ENCODE peak calls at places on chromosomes 4 and X, in four cellular contexts. One of them, this sample, is unnamed.
A peak's percentile ranks its signal among the peaks of the same experiment; 100 is the strongest.

GRCh38 chr4:82523179-82523578 is 38.6 kb downstream of the TMEM150C start:
- DNase-seq in HepG2: no peak
- DNase-seq in SJSA1: no peak
- DNase-seq in tibial nerve: no peak
- DNase-seq in this sample: no peak

GRCh38 chr4:4362991-4363697 is 23.8 kb upstream of the NSG1 start:
- DNase-seq in tibial nerve: no peak
- DNase-seq in SJSA1: no peak
- DNase-seq in HepG2: no peak
- DNase-seq in this sample: no peak

GRCh38 chr4:155582971-155583437 is 83.6 kb upstream of the GUCY1A1 start:
- DNase-seq in tibial nerve: no peak
- DNase-seq in HepG2: no peak
- DNase-seq in SJSA1: no peak
- DNase-seq in this sample: peak; percentile 44

GRCh38 chrX:43644124-43644701 is 11.9 kb upstream of the MAOA start:
- DNase-seq in SJSA1: peak; percentile 34
- DNase-seq in HepG2: no peak
- DNase-seq in tibial nerve: no peak
- DNase-seq in this sample: no peak

GRCh38 chr4:89056953-89057398 is at the start of gene FAM13A:
- DNase-seq in SJSA1: peak; percentile 82
- DNase-seq in tibial nerve: peak; percentile 92
- DNase-seq in HepG2: peak; percentile 12
- DNase-seq in this sample: peak; percentile 87

GRCh38 chrX:153844509-153845082 is 14.3 kb upstream of the PDZD4 start:
- DNase-seq in HepG2: no peak
- DNase-seq in tibial nerve: no peak
- DNase-seq in SJSA1: no peak
- DNase-seq in this sample: no peak

GRCh38 chr4:109275346-109275745 is 27.1 kb downstream of the COL25A1 start:
- DNase-seq in HepG2: no peak
- DNase-seq in tibial nerve: no peak
- DNase-seq in SJSA1: no peak
- DNase-seq in this sample: no peak

GRCh38 chr4:17111959-17112659 is 213.7 kb upstream of the LDB2 start:
- DNase-seq in SJSA1: peak; percentile 23
- DNase-seq in tibial nerve: peak; percentile 8
- DNase-seq in HepG2: peak; percentile 6
- DNase-seq in this sample: no peak

GRCh38 chr4:176837176-176837915 is 44.6 kb upstream of the VEGFC start:
- DNase-seq in SJSA1: no peak
- DNase-seq in tibial nerve: no peak
- DNase-seq in HepG2: no peak
- DNase-seq in this sample: no peak

GRCh38 chrX:101348452-101349222 is at the start of gene TIMM8A:
- DNase-seq in tibial nerve: peak; percentile 53
- DNase-seq in HepG2: peak; percentile 65
- DNase-seq in SJSA1: peak; percentile 74
- DNase-seq in this sample: peak; percentile 8

GRCh38 chr4:186844059-186844681 is 120.5 kb upstream of the FAT1 start:
- DNase-seq in HepG2: no peak
- DNase-seq in SJSA1: peak; percentile 90
- DNase-seq in tibial nerve: peak; percentile 27
- DNase-seq in this sample: peak; percentile 26

GRCh38 chr4:3010577-3010976 is 47.2 kb downstream of the GRK4 start:
- DNase-seq in tibial nerve: no peak
- DNase-seq in HepG2: no peak
- DNase-seq in SJSA1: no peak
- DNase-seq in this sample: no peak

GRCh38 chrX:31333181-31333831 is 261.5 kb upstream of the FTHL17 start:
- DNase-seq in HepG2: no peak
- DNase-seq in SJSA1: peak; percentile 84
- DNase-seq in tibial nerve: no peak
- DNase-seq in this sample: no peak

GRCh38 chr4:12538162-12538561 is 946.0 kb downstream of the RAB28 start:
- DNase-seq in HepG2: no peak
- DNase-seq in SJSA1: no peak
- DNase-seq in tibial nerve: no peak
- DNase-seq in this sample: no peak

GRCh38 chrX:48490661-48491060 is 14.7 kb downstream of the FTSJ1 start:
- DNase-seq in tibial nerve: no peak
- DNase-seq in HepG2: no peak
- DNase-seq in SJSA1: no peak
- DNase-seq in this sample: no peak

GRCh38 chr4:19675172-19675811 is 576.4 kb upstream of the SLIT2 start:
- DNase-seq in HepG2: no peak
- DNase-seq in SJSA1: no peak
- DNase-seq in tibial nerve: no peak
- DNase-seq in this sample: no peak

GRCh38 chr4:118775405-118775804 is 60.5 kb downstream of the SEC24D start:
- DNase-seq in HepG2: no peak
- DNase-seq in tibial nerve: no peak
- DNase-seq in SJSA1: no peak
- DNase-seq in this sample: no peak

GRCh38 chr4:94452476-94453300 is 946 bp downstream of the PDLIM5 start:
- DNase-seq in HepG2: peak; percentile 81
- DNase-seq in tibial nerve: peak; percentile 77
- DNase-seq in SJSA1: peak; percentile 72
- DNase-seq in this sample: peak; percentile 63

GRCh38 chr4:163137581-163137980 is 29.1 kb downstream of the NAF1 start:
- DNase-seq in SJSA1: no peak
- DNase-seq in tibial nerve: no peak
- DNase-seq in HepG2: no peak
- DNase-seq in this sample: no peak

GRCh38 chr4:26176621-26177121 is 144.1 kb upstream of the RBPJ start:
- DNase-seq in SJSA1: peak; percentile 1
- DNase-seq in HepG2: no peak
- DNase-seq in tibial nerve: no peak
- DNase-seq in this sample: no peak

GRCh38 chrX:1417921-1418875 is 26.3 kb upstream of the SLC25A6 start:
- DNase-seq in SJSA1: no peak
- DNase-seq in tibial nerve: no peak
- DNase-seq in HepG2: no peak
- DNase-seq in this sample: no peak

GRCh38 chrX:24777660-24778059 is 83.9 kb downstream of the POLA1 start:
- DNase-seq in HepG2: no peak
- DNase-seq in SJSA1: no peak
- DNase-seq in tibial nerve: no peak
- DNase-seq in this sample: no peak

GRCh38 chr4:2281575-2282343 is 19.9 kb upstream of the MXD4 start:
- DNase-seq in HepG2: no peak
- DNase-seq in SJSA1: no peak
- DNase-seq in tibial nerve: no peak
- DNase-seq in this sample: no peak

GRCh38 chr4:8473198-8473919 is 32.8 kb downstream of the TRMT44 start:
- DNase-seq in HepG2: no peak
- DNase-seq in tibial nerve: peak; percentile 9
- DNase-seq in SJSA1: no peak
- DNase-seq in this sample: no peak

GRCh38 chr4:168560184-168560834 is 63.5 kb downstream of the PALLD start:
- DNase-seq in SJSA1: no peak
- DNase-seq in tibial nerve: no peak
- DNase-seq in HepG2: no peak
- DNase-seq in this sample: peak; percentile 29

GRCh38 chrX:75582511-75582910 is 59.7 kb upstream of the ZDHHC15 start:
- DNase-seq in SJSA1: no peak
- DNase-seq in tibial nerve: no peak
- DNase-seq in HepG2: no peak
- DNase-seq in this sample: no peak

GRCh38 chr4:183257808-183258207 is 62.3 kb downstream of the CLDN22 start:
- DNase-seq in SJSA1: no peak
- DNase-seq in HepG2: no peak
- DNase-seq in tibial nerve: no peak
- DNase-seq in this sample: no peak

GRCh38 chr4:127574643-127575042 is 58.1 kb upstream of the INTU start:
- DNase-seq in SJSA1: no peak
- DNase-seq in tibial nerve: no peak
- DNase-seq in HepG2: no peak
- DNase-seq in this sample: no peak

GRCh38 chr4:6444587-6444986 is 27.8 kb downstream of the PPP2R2C start:
- DNase-seq in tibial nerve: no peak
- DNase-seq in HepG2: no peak
- DNase-seq in SJSA1: no peak
- DNase-seq in this sample: no peak

GRCh38 chrX:47446971-47447370 is 36.1 kb downstream of the ZNF41 start:
- DNase-seq in tibial nerve: no peak
- DNase-seq in HepG2: no peak
- DNase-seq in SJSA1: no peak
- DNase-seq in this sample: no peak

GRCh38 chr4:183256756-183257385 is 63.2 kb downstream of the CLDN22 start:
- DNase-seq in SJSA1: peak; percentile 53
- DNase-seq in HepG2: peak; percentile 40
- DNase-seq in tibial nerve: peak; percentile 49
- DNase-seq in this sample: no peak

GRCh38 chr4:178535939-178536579 is 1093.8 kb upstream of the AGA start:
- DNase-seq in SJSA1: no peak
- DNase-seq in HepG2: no peak
- DNase-seq in tibial nerve: no peak
- DNase-seq in this sample: no peak

GRCh38 chr4:78171482-78171881 is 114.4 kb downstream of the FRAS1 start:
- DNase-seq in HepG2: no peak
- DNase-seq in tibial nerve: no peak
- DNase-seq in SJSA1: no peak
- DNase-seq in this sample: no peak

GRCh38 chr4:78169728-78170127 is 112.6 kb downstream of the FRAS1 start:
- DNase-seq in SJSA1: no peak
- DNase-seq in tibial nerve: no peak
- DNase-seq in HepG2: no peak
- DNase-seq in this sample: no peak

GRCh38 chr4:78179188-78179587 is 122.1 kb downstream of the FRAS1 start:
- DNase-seq in SJSA1: no peak
- DNase-seq in tibial nerve: no peak
- DNase-seq in HepG2: no peak
- DNase-seq in this sample: no peak

DNA sequence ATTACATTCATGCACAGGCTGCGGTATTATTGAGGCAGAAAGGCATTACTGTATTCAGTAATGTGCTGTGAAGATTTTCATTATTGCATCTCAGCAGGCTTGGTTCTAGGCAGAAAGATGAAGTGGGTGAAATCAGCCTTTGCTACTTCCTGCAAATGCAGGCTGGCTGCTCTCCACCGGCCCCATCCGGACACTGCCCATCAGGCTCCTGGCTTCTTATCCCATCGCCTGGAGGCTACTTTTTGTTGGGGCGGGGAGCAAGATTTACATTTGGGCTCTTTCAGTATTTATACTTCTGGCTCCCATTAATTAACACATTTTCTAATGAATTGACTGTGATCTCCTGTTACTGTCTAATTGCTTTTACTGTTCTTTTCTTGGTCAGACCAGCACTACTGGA is 117.8 kb downstream of the FRAS1 start:
- DNase-seq in HepG2: no peak
- DNase-seq in SJSA1: no peak
- DNase-seq in tibial nerve: no peak
- DNase-seq in this sample: no peak
- H3K27me3 ChIP-seq in HepG2: no peaks in the 10 kb centered on the region
- H3K27me3 ChIP-seq in SJSA1: no peaks in the 10 kb centered on the region
- H3K27me3 ChIP-seq in tibial nerve: no peaks in the 10 kb centered on the region
- H3K27me3 ChIP-seq in this sample: no peaks in the 10 kb centered on the region

GRCh38 chrX:121084903-121085611 is 37.6 kb downstream of the GLUD2 start:
- DNase-seq in tibial nerve: no peak
- DNase-seq in SJSA1: no peak
- DNase-seq in HepG2: peak; percentile 42
- DNase-seq in this sample: no peak
- H3K27me3 ChIP-seq in tibial nerve: no peaks in the 10 kb centered on the region
- H3K27me3 ChIP-seq in SJSA1: no peaks in the 10 kb centered on the region
- H3K27me3 ChIP-seq in HepG2: no peaks in the 10 kb centered on the region
- H3K27me3 ChIP-seq in this sample: no peaks in the 10 kb centered on the region

GRCh38 chrX:40685352-40685918 is 38.1 kb upstream of the CXorf38 start:
- DNase-seq in SJSA1: no peak
- DNase-seq in tibial nerve: no peak
- DNase-seq in HepG2: no peak
- DNase-seq in this sample: no peak

GRCh38 chrX:40684092-40684491 is 36.7 kb upstream of the CXorf38 start:
- DNase-seq in tibial nerve: no peak
- DNase-seq in HepG2: no peak
- DNase-seq in SJSA1: no peak
- DNase-seq in this sample: no peak

GRCh38 chrX:40687169-40687568 is 39.8 kb upstream of the CXorf38 start:
- DNase-seq in tibial nerve: no peak
- DNase-seq in SJSA1: no peak
- DNase-seq in HepG2: no peak
- DNase-seq in this sample: no peak

GRCh38 chrX:40683245-40683644 is 35.9 kb upstream of the CXorf38 start:
- DNase-seq in SJSA1: no peak
- DNase-seq in HepG2: no peak
- DNase-seq in tibial nerve: no peak
- DNase-seq in this sample: no peak

DNA sequence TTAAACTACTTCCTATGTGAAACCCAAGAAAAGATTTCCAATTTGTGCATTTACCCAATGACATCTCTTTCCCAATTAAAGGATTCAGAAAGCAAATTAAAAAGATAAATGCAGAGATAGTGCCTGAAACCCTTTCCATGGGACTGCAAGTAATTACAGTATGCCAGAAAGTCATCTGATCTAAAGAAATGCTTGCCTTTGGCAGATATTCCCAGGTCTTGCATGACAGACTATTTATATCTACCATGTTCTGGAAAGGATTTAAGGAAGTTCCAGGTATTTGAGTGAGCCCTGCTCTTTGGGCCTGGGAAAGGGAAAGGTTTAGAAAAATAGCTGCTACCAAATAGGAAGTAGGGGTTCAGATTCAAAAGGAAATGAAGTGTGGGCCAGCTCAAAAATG is 41.6 kb upstream of the CXorf38 start:
- DNase-seq in tibial nerve: no peak
- DNase-seq in SJSA1: no peak
- DNase-seq in HepG2: no peak
- DNase-seq in this sample: no peak
- H3K27me3 ChIP-seq in tibial nerve: no peaks in the 10 kb centered on the region
- H3K27me3 ChIP-seq in SJSA1: no peaks in the 10 kb centered on the region
- H3K27me3 ChIP-seq in HepG2: no peaks in the 10 kb centered on the region
- H3K27me3 ChIP-seq in this sample: no peaks in the 10 kb centered on the region

DNA sequence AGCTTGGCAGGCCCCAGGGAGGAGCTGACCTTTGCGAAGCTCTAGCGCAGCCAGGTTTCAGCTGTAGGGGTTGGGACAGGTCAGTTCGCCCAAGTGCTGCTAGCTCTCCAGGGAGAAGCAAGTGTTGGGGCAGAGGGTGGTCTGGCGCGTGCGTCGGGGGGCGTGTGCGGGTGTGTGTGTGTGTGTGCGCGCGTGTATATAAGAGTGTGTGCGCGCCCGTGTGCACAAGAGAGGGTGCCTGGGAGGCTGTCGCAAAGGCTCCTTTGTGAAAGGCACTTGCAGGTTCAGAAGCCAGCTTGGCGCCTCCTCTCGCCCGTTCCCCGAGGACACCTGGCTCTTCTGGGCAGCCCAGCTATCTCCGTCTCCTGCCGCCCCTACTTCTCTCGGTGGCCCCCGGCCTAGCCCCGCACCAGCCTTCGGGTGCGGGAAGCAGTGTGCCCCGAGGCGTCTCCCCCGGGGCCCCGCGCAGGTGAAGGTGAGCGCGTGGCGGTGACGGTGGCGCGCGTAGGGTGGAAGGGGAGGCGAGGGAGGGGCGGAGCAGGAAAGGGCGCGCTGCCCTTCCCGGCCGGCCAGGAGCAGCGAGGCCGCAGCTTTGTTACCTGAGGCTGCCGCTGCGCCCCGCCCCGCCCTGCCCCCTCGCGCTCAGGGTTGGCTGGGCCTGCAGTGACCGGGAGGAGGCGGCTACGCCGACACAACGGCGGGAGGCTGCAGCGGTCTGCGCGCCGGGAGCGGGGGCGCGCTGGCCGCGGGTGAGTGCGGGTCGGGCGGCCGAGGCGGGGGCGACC is at the start of gene FHDC1:
- DNase-seq in HepG2: no peak
- DNase-seq in SJSA1: no peak
- DNase-seq in tibial nerve: no peak
- DNase-seq in this sample: no peak
- H3K27me3 ChIP-seq in HepG2: peaks cover 50% of the 10 kb centered on the region
- H3K27me3 ChIP-seq in SJSA1: peaks cover 69% of the 10 kb centered on the region
- H3K27me3 ChIP-seq in tibial nerve: no peaks in the 10 kb centered on the region
- H3K27me3 ChIP-seq in this sample: peaks cover 60% of the 10 kb centered on the region

This sample was measured in AG04450.